ENCODE peak calls at places on chromosomes 13 and 19, in five cellular contexts. V, M, G, N and R are unnamed samples.
A peak's percentile ranks its signal among the peaks of the same experiment; 100 is the strongest.

GRCh38 chr13:34257980-34258379 is 440.0 kb downstream of the RFC3 start:
- DNase-seq in V (no peak), M (no peak), N (peak; percentile 56), G (no peak), R (no peak)

GRCh38 chr13:34913040-34913439 is 29.0 kb upstream of the NBEA start:
- DNase-seq in M (peak; percentile 4), G (no peak), N (no peak), V (no peak), R (no peak)

GRCh38 chr19:38670921-38671398 is 23.5 kb downstream of the ACTN4 start:
- DNase-seq in N (no peak), M (no peak), V (no peak), G (no peak), R (no peak)

GRCh38 chr19:29833614-29834261 is 21.9 kb downstream of the CCNE1 start:
- DNase-seq in N (no peak), M (no peak), G (no peak), V (no peak), R (no peak)

GRCh38 chr13:105474983-105475382 is 1060.5 kb downstream of the EFNB2 start:
- DNase-seq in N (no peak), G (no peak), M (no peak), V (no peak), R (no peak)

GRCh38 chr19:46118136-46118535 is 6.4 kb downstream of the IGFL3 start:
- DNase-seq in V (no peak), N (no peak), G (no peak), M (no peak), R (no peak)

GRCh38 chr13:100986571-100986970 is 312.0 kb upstream of the TMTC4 start:
- DNase-seq in N (no peak), V (no peak), G (no peak), M (no peak), R (no peak)

GRCh38 chr13:40668335-40668734 is 1.9 kb upstream of the FOXO1 start:
- DNase-seq in G (peak; percentile 65), V (peak; percentile 66), N (no peak), M (peak; percentile 46), R (peak; percentile 50)

GRCh38 chr19:49755956-49756355 is 7.2 kb downstream of the TSKS start:
- DNase-seq in G (no peak), M (no peak), V (no peak), N (no peak), R (no peak)

GRCh38 chr13:26502826-26503225 is 54.7 kb upstream of the WASF3 start:
- DNase-seq in N (no peak), M (peak; percentile 73), G (no peak), V (no peak), R (no peak)

GRCh38 chr13:99197257-99197651 is 3.4 kb upstream of the UBAC2 start:
- DNase-seq in N (no peak), G (no peak), V (no peak), M (no peak), R (no peak)

GRCh38 chr19:690203-690602 is 5.0 kb downstream of the PRSS57 start:
- DNase-seq in G (peak; percentile 76), M (no peak), V (no peak), N (no peak), R (peak; percentile 67)

GRCh38 chr13:106916329-106916728 is 348.4 kb upstream of the ARGLU1 start:
- DNase-seq in V (no peak), M (no peak), G (no peak), N (no peak), R (no peak)

GRCh38 chr13:107138468-107138867 is 570.5 kb upstream of the ARGLU1 start:
- DNase-seq in M (no peak), V (no peak), G (no peak), N (no peak), R (no peak)

GRCh38 chr13:47680752-47681151 is 320.3 kb downstream of the SUCLA2 start:
- DNase-seq in M (no peak), V (no peak), N (no peak), G (no peak), R (no peak)

GRCh38 chr13:28349371-28349770 is 145.6 kb downstream of the FLT1 start:
- DNase-seq in V (no peak), G (no peak), N (no peak), M (no peak), R (no peak)

GRCh38 chr19:33368074-33368864 is 5.2 kb upstream of the CEBPG start:
- DNase-seq in G (no peak), N (no peak), V (no peak), M (no peak), R (no peak)

GRCh38 chr13:72458701-72459100 is 268.7 kb downstream of the MZT1 start:
- DNase-seq in N (no peak), M (no peak), V (no peak), G (no peak), R (no peak)

GRCh38 chr13:67223024-67223423 is 7.1 kb downstream of the PCDH9 start:
- DNase-seq in V (no peak), G (no peak), M (no peak), N (no peak), R (no peak)

GRCh38 chr13:40563350-40564125 is 102.9 kb downstream of the FOXO1 start:
- DNase-seq in G (no peak), V (no peak), N (no peak), M (no peak), R (no peak)

GRCh38 chr13:44918323-44919102 is 70.8 kb downstream of the NUFIP1 start:
- DNase-seq in N (no peak), V (peak; percentile 51), M (peak; percentile 83), G (peak; percentile 94), R (peak; percentile 92)

GRCh38 chr19:33434886-33435705 is 61.6 kb downstream of the CEBPG start:
- DNase-seq in N (no peak), M (no peak), V (no peak), G (no peak), R (no peak)

GRCh38 chr13:20405691-20406090 is 120.0 kb downstream of the CRYL1 start:
- DNase-seq in V (no peak), N (no peak), M (no peak), G (no peak), R (no peak)